ENCODE peak calls at places on chromosomes 12 and 14, in six cellular contexts. J, E, C, S, F and P are unnamed samples.

GRCh38 chr12:100216337-100216736 is 15.7 kb downstream of the ACTR6 start:
- DNase-seq in J (no peak), E (no peak), C (peak), S (no peak), F (no peak), P (no peak)

GRCh38 chr12:30517320-30517719 is 178.3 kb downstream of the IPO8 start:
- DNase-seq in J (no peak), E (no peak), C (no peak), S (no peak), F (no peak), P (no peak)

GRCh38 chr12:127158385-127159061 is 1108.4 kb upstream of the TMEM132C start:
- DNase-seq in J (no peak), E (no peak), C (no peak), S (no peak), F (no peak), P (no peak)

GRCh38 chr14:24274101-24274543 is 2.7 kb upstream of the RABGGTA start:
- DNase-seq in J (peak), E (no peak), C (peak), S (peak), F (no peak), P (peak)

GRCh38 chr14:98227000-98227726 is 1044.8 kb downstream of the BCL11B start:
- DNase-seq in J (no peak), E (no peak), C (no peak), S (no peak), F (no peak), P (no peak)

GRCh38 chr12:49244161-49244560 is 20.7 kb upstream of the TUBA1C start:
- DNase-seq in J (no peak), E (no peak), C (peak), S (no peak), F (no peak), P (peak)

GRCh38 chr14:34180428-34180827 is 229.6 kb upstream of the EGLN3 start:
- DNase-seq in J (no peak), E (no peak), C (no peak), S (no peak), F (no peak), P (no peak)

GRCh38 chr12:65566776-65567175 is 257.5 kb upstream of the HMGA2 start:
- DNase-seq in J (no peak), E (no peak), C (no peak), S (no peak), F (no peak), P (no peak)

GRCh38 chr14:52351561-52352491 is 37.7 kb downstream of the PTGER2 start:
- DNase-seq in J (peak), E (no peak), C (peak), S (no peak), F (no peak), P (peak)

GRCh38 chr14:61347771-61348443 is 26.5 kb downstream of the PRKCH start:
- DNase-seq in J (no peak), E (no peak), C (no peak), S (no peak), F (no peak), P (no peak)

GRCh38 chr14:82854851-82855250 is 1321.2 kb upstream of the SEL1L start:
- DNase-seq in J (no peak), E (no peak), C (no peak), S (no peak), F (no peak), P (no peak)

GRCh38 chr12:75481013-75481705 is 604 bp downstream of the GLIPR1 start:
- DNase-seq in J (no peak), E (no peak), C (peak), S (no peak), F (no peak), P (peak)

GRCh38 chr12:92928431-92928961 is 599 bp downstream of the EEA1 start:
- DNase-seq in J (peak), E (peak), C (no peak), S (no peak), F (peak), P (peak)

GRCh38 chr12:112939761-112940357 is 1.6 kb downstream of the OAS3 start:
- DNase-seq in J (no peak), E (no peak), C (no peak), S (no peak), F (no peak), P (no peak)

GRCh38 chr12:94263011-94263786 is 114.8 kb downstream of the PLXNC1 start:
- DNase-seq in J (no peak), E (peak), C (no peak), S (peak), F (no peak), P (no peak)

GRCh38 chr14:94761348-94761998 is 8.4 kb downstream of the GSC start:
- DNase-seq in J (no peak), E (no peak), C (no peak), S (no peak), F (no peak), P (no peak)

GRCh38 chr12:129614221-129614885 is 289.5 kb downstream of the TMEM132D start:
- DNase-seq in J (no peak), E (no peak), C (no peak), S (no peak), F (no peak), P (peak)

GRCh38 chr12:124432376-124432775 is 135.0 kb downstream of the NCOR2 start:
- DNase-seq in J (no peak), E (no peak), C (no peak), S (no peak), F (no peak), P (no peak)

GRCh38 chr12:27178723-27179398 is 65.2 kb upstream of the STK38L start:
- DNase-seq in J (no peak), E (no peak), C (peak), S (no peak), F (no peak), P (peak)

GRCh38 chr14:105602799-105603763 is 76.7 kb downstream of the TMEM121 start:
- DNase-seq in J (no peak), E (no peak), C (no peak), S (no peak), F (no peak), P (no peak)

GRCh38 chr14:100533647-100534485 is 53.4 kb downstream of the BEGAIN start:
- DNase-seq in J (no peak), E (peak), C (no peak), S (no peak), F (peak), P (no peak)

GRCh38 chr14:22847661-22848341 is 11.4 kb downstream of the MMP14 start:
- DNase-seq in J (peak), E (no peak), C (no peak), S (peak), F (no peak), P (peak)

GRCh38 chr12:39000370-39000769 is 95.0 kb upstream of the CPNE8 start:
- DNase-seq in J (no peak), E (no peak), C (no peak), S (no peak), F (no peak), P (no peak)

GRCh38 chr12:121632069-121632970 is 6.0 kb downstream of the ORAI1 start:
- DNase-seq in J (no peak), E (no peak), C (no peak), S (no peak), F (no peak), P (no peak)

GRCh38 chr12:12881495-12881894 is 9.9 kb upstream of the GPRC5A start:
- DNase-seq in J (peak), E (peak), C (peak), S (no peak), F (no peak), P (peak)

GRCh38 chr12:111784953-111785352 is 18.2 kb downstream of the ALDH2 start:
- DNase-seq in J (no peak), E (no peak), C (no peak), S (no peak), F (no peak), P (no peak)

GRCh38 chr12:52190860-52191729 is 719 bp downstream of the KRT80 start:
- DNase-seq in J (no peak), E (no peak), C (no peak), S (no peak), F (no peak), P (no peak)

GRCh38 chr12:19710811-19711793 is 271.8 kb downstream of the AEBP2 start:
- DNase-seq in J (no peak), E (no peak), C (peak), S (no peak), F (no peak), P (peak)